ENCODE peak calls at places on chromosome 14, in ten cellular contexts. S, F, W, X, Y, P, I, C, J and D are unnamed samples.

GRCh38 chr14:76446921-76447320 is 71.0 kb downstream of the ESRRB start:
- DNase-seq in S (no peak), F (no peak), W (no peak), X (no peak), Y (no peak), P (no peak), I (no peak), C (no peak), J (no peak), D (no peak)

GRCh38 chr14:65054471-65055085 is 47.7 kb downstream of the MAX start:
- DNase-seq in S (no peak), F (peak), W (no peak), X (no peak), Y (no peak), P (no peak), I (no peak), C (no peak), J (no peak), D (no peak)

GRCh38 chr14:59087240-59087639 is 101.2 kb upstream of the DAAM1 start:
- DNase-seq in S (no peak), F (no peak), W (no peak), X (no peak), Y (no peak), P (no peak), I (no peak), C (no peak), J (no peak), D (no peak)

GRCh38 chr14:84252706-84253105 is 1277.2 kb upstream of the FLRT2 start:
- DNase-seq in S (no peak), F (no peak), W (peak), X (no peak), Y (no peak), P (no peak), I (no peak), C (no peak), J (no peak), D (no peak)

GRCh38 chr14:101120636-101121398 is 217.3 kb upstream of the RTL1 start:
- DNase-seq in S (peak), F (peak), W (no peak), X (no peak), Y (no peak), P (no peak), I (peak), C (no peak), J (no peak), D (no peak)

GRCh38 chr14:81818271-81818670 is 284.6 kb upstream of the SEL1L start:
- DNase-seq in S (no peak), F (no peak), W (no peak), X (no peak), Y (no peak), P (no peak), I (no peak), C (no peak), J (no peak), D (no peak)

GRCh38 chr14:99273025-99273723 is 1.2 kb upstream of the BCL11B start:
- DNase-seq in S (no peak), F (no peak), W (peak), X (no peak), Y (no peak), P (no peak), I (no peak), C (no peak), J (no peak), D (peak)

GRCh38 chr14:67704484-67705089 is 2.9 kb downstream of the RDH12 start:
- DNase-seq in S (peak), F (no peak), W (peak), X (peak), Y (peak), P (no peak), I (peak), C (no peak), J (peak), D (peak)

GRCh38 chr14:101475468-101476257 is 85.6 kb upstream of the DIO3 start:
- DNase-seq in S (no peak), F (no peak), W (no peak), X (peak), Y (peak), P (no peak), I (peak), C (no peak), J (peak), D (no peak)

GRCh38 chr14:105847400-105847799 is 321.0 kb downstream of the TMEM121 start:
- DNase-seq in S (no peak), F (no peak), W (no peak), X (no peak), Y (no peak), P (no peak), I (no peak), C (no peak), J (no peak), D (no peak)

GRCh38 chr14:56751471-56751870 is 58.8 kb downstream of the OTX2 start:
- DNase-seq in S (no peak), F (no peak), W (no peak), X (no peak), Y (no peak), P (no peak), I (no peak), C (no peak), J (no peak), D (no peak)

GRCh38 chr14:74985028-74985310 is 17.8 kb upstream of the EIF2B2 start:
- DNase-seq in S (no peak), F (peak), W (no peak), X (no peak), Y (no peak), P (no peak), I (no peak), C (no peak), J (no peak), D (no peak)

GRCh38 chr14:38404100-38404541 is 148.2 kb upstream of the CLEC14A start:
- DNase-seq in S (no peak), F (no peak), W (peak), X (peak), Y (no peak), P (no peak), I (peak), C (no peak), J (peak), D (no peak)

GRCh38 chr14:74792249-74793039 is 29.3 kb downstream of the YLPM1 start:
- DNase-seq in S (no peak), F (no peak), W (peak), X (no peak), Y (no peak), P (no peak), I (peak), C (no peak), J (no peak), D (no peak)

GRCh38 chr14:76651410-76652055 is 109.7 kb upstream of the VASH1 start:
- DNase-seq in S (no peak), F (no peak), W (no peak), X (no peak), Y (no peak), P (no peak), I (no peak), C (no peak), J (no peak), D (no peak)

GRCh38 chr14:90460136-90460535 is 63.3 kb downstream of the CALM1 start:
- DNase-seq in S (no peak), F (no peak), W (no peak), X (no peak), Y (no peak), P (no peak), I (peak), C (no peak), J (no peak), D (no peak)

GRCh38 chr14:34665785-34666425 is 36.0 kb upstream of the SNX6 start:
- DNase-seq in S (no peak), F (no peak), W (peak), X (peak), Y (peak), P (no peak), I (peak), C (no peak), J (peak), D (no peak)

GRCh38 chr14:61406198-61406597 is 84.8 kb downstream of the PRKCH start:
- DNase-seq in S (no peak), F (no peak), W (no peak), X (no peak), Y (no peak), P (no peak), I (no peak), C (no peak), J (no peak), D (no peak)

GRCh38 chr14:69682607-69683263 is 71.3 kb downstream of the SUSD6 start:
- DNase-seq in S (no peak), F (no peak), W (no peak), X (no peak), Y (no peak), P (no peak), I (no peak), C (no peak), J (no peak), D (no peak)

GRCh38 chr14:51285102-51285501 is 45.1 kb downstream of the TMX1 start:
- DNase-seq in S (no peak), F (no peak), W (no peak), X (no peak), Y (no peak), P (no peak), I (no peak), C (no peak), J (no peak), D (no peak)

GRCh38 chr14:100696590-100696989 is 30.1 kb upstream of the DLK1 start:
- DNase-seq in S (no peak), F (no peak), W (no peak), X (no peak), Y (no peak), P (no peak), I (no peak), C (no peak), J (no peak), D (no peak)

GRCh38 chr14:99905121-99905520 is 111.9 kb downstream of the EML1 start:
- DNase-seq in S (no peak), F (no peak), W (no peak), X (no peak), Y (no peak), P (no peak), I (no peak), C (no peak), J (no peak), D (no peak)

GRCh38 chr14:95515080-95515489 is 1.4 kb downstream of the SYNE3 start:
- DNase-seq in S (no peak), F (peak), W (peak), X (no peak), Y (no peak), P (no peak), I (no peak), C (no peak), J (no peak), D (no peak)

GRCh38 chr14:69460093-69460701 is 24.3 kb upstream of the PLEKHD1 start:
- DNase-seq in S (peak), F (no peak), W (peak), X (peak), Y (peak), P (peak), I (peak), C (peak), J (peak), D (peak)

GRCh38 chr14:37584211-37585100 is 10.6 kb downstream of the FOXA1 start:
- DNase-seq in S (peak), F (peak), W (no peak), X (no peak), Y (no peak), P (no peak), I (no peak), C (no peak), J (no peak), D (no peak)

GRCh38 chr14:103296987-103297386 is 37.0 kb upstream of the EIF5 start:
- DNase-seq in S (no peak), F (no peak), W (no peak), X (no peak), Y (no peak), P (no peak), I (no peak), C (no peak), J (no peak), D (no peak)

GRCh38 chr14:104332634-104333270 is 194.4 kb downstream of the KIF26A start:
- DNase-seq in S (no peak), F (no peak), W (no peak), X (no peak), Y (no peak), P (no peak), I (no peak), C (no peak), J (no peak), D (no peak)

GRCh38 chr14:56300495-56300894 is 182.3 kb downstream of the PELI2 start:
- DNase-seq in S (no peak), F (no peak), W (no peak), X (peak), Y (no peak), P (no peak), I (peak), C (no peak), J (peak), D (no peak)

GRCh38 chr14:31568671-31569070 is 7.5 kb downstream of the NUBPL start:
- DNase-seq in S (no peak), F (no peak), W (peak), X (no peak), Y (no peak), P (no peak), I (no peak), C (no peak), J (no peak), D (no peak)

GRCh38 chr14:75341639-75342038 is 63.0 kb downstream of the FOS start:
- DNase-seq in S (no peak), F (no peak), W (no peak), X (no peak), Y (no peak), P (no peak), I (no peak), C (no peak), J (no peak), D (no peak)

GRCh38 chr14:72443991-72444431 is 449.9 kb downstream of the DPF3 start:
- DNase-seq in S (no peak), F (no peak), W (no peak), X (no peak), Y (no peak), P (no peak), I (no peak), C (no peak), J (no peak), D (peak)

GRCh38 chr14:35046751-35047536 is 872 bp downstream of the FAM177A1 start:
- DNase-seq in S (no peak), F (no peak), W (peak), X (peak), Y (peak), P (no peak), I (peak), C (no peak), J (no peak), D (no peak)

GRCh38 chr14:33026850-33027420 is 88.3 kb downstream of the NPAS3 start:
- DNase-seq in S (no peak), F (peak), W (no peak), X (no peak), Y (no peak), P (no peak), I (peak), C (no peak), J (no peak), D (no peak)

GRCh38 chr14:90201344-90201743 is 55.0 kb upstream of the PSMC1 start:
- DNase-seq in S (no peak), F (no peak), W (no peak), X (no peak), Y (no peak), P (no peak), I (peak), C (no peak), J (no peak), D (no peak)

GRCh38 chr14:101960225-101960624 is 4.1 kb upstream of the DYNC1H1 start:
- DNase-seq in S (peak), F (no peak), W (peak), X (no peak), Y (peak), P (no peak), I (no peak), C (no peak), J (no peak), D (no peak)